ENCODE peak calls at places on chromosome 13, in four cellular contexts. O, Z, K and Q are unnamed samples. For H3K36me3 and H3K27me3, the result is how much of the 10 kb centered on the place peaks cover.

GRCh38 chr13:111897178-111897845 is 169.6 kb upstream of the SOX1 start:
- DNase-seq in O (no peak), Z (no peak), K (no peak), Q (peak)

GRCh38 chr13:110307697-110308376 is 753 bp downstream of the COL4A2 start:
- DNase-seq in O (no peak), Z (no peak), K (no peak), Q (no peak)

GRCh38 chr13:24176351-24177101 is 16.0 kb downstream of the SPATA13 start:
- DNase-seq in O (no peak), Z (no peak), K (no peak), Q (no peak)

GRCh38 chr13:110397445-110397844 is 90.4 kb downstream of the COL4A2 start:
- DNase-seq in O (no peak), Z (no peak), K (no peak), Q (no peak)

GRCh38 chr13:107807306-107808073 is 407.8 kb downstream of the LIG4 start:
- DNase-seq in O (no peak), Z (no peak), K (no peak), Q (no peak)

GRCh38 chr13:23020246-23020843 is 160.4 kb upstream of the SGCG start:
- DNase-seq in O (peak), Z (peak), K (peak), Q (peak)

GRCh38 chr13:24148414-24149305 is 11.9 kb upstream of the SPATA13 start:
- DNase-seq in O (no peak), Z (peak), K (peak), Q (peak)

GRCh38 chr13:75326173-75327131 is 155.5 kb downstream of the TBC1D4 start:
- DNase-seq in O (peak), Z (no peak), K (peak), Q (no peak)

GRCh38 chr13:67726979-67727378 is 496.8 kb upstream of the PCDH9 start:
- DNase-seq in O (no peak), Z (no peak), K (no peak), Q (no peak)

GRCh38 chr13:39913928-39914327 is 258.5 kb downstream of the COG6 start:
- DNase-seq in O (no peak), Z (no peak), K (peak), Q (no peak)

GRCh38 chr13:28442872-28443271 is 52.1 kb downstream of the FLT1 start:
- DNase-seq in O (no peak), Z (no peak), K (no peak), Q (no peak)

GRCh38 chr13:44439615-44440014 is 66.0 kb downstream of the SERP2 start:
- DNase-seq in O (no peak), Z (no peak), K (no peak), Q (no peak)

GRCh38 chr13:23578411-23579071 is 8.3 kb downstream of the TNFRSF19 start:
- DNase-seq in O (peak), Z (peak), K (peak), Q (peak)

GRCh38 chr13:80744147-80744914 is 403.4 kb upstream of the SPRY2 start:
- DNase-seq in O (no peak), Z (no peak), K (no peak), Q (no peak)

GRCh38 chr13:56924401-56924800 is 216.3 kb upstream of the PRR20A start:
- DNase-seq in O (no peak), Z (no peak), K (no peak), Q (no peak)

GRCh38 chr13:79810671-79811070 is 329.7 kb downstream of the NDFIP2 start:
- DNase-seq in O (no peak), Z (no peak), K (peak), Q (peak)

GRCh38 chr13:112053744-112054615 is 13.0 kb upstream of the SOX1 start:
- DNase-seq in O (no peak), Z (no peak), K (no peak), Q (peak)

GRCh38 chr13:113555141-113555540 is 29.4 kb upstream of the TFDP1 start:
- DNase-seq in O (no peak), Z (no peak), K (no peak), Q (peak)

GRCh38 chr13:60572003-60572792 is 175.2 kb downstream of the TDRD3 start:
- DNase-seq in O (no peak), Z (no peak), K (peak), Q (peak)

GRCh38 chr13:109400625-109401257 is 385.6 kb downstream of the IRS2 start:
- DNase-seq in O (no peak), Z (no peak), K (no peak), Q (no peak)

GRCh38 chr13:48319458-48320395 is 16.2 kb downstream of the RB1 start:
- DNase-seq in O (no peak), Z (no peak), K (no peak), Q (no peak)
- H3K4me3 ChIP-seq in O (no peak), Z (no peak), K (no peak), Q (no peak)

GRCh38 chr13:32272021-32272695 is 43.0 kb downstream of the ZAR1L start:
- DNase-seq in O (no peak), Z (no peak), K (no peak), Q (no peak)
- H3K36me3 ChIP-seq in O (under half), Z (under half), K (under half), Q (under half)

GRCh38 chr13:100559886-100560285 is 28.7 kb downstream of the GGACT start:
- DNase-seq in O (no peak), Z (no peak), K (no peak), Q (no peak)
- H3K27me3 ChIP-seq in O (under half), Z (under half), K (under half), Q (under half)

GRCh38 chr13:36817996-36818395 is 1.0 kb upstream of the RFXAP start:
- DNase-seq in O (no peak), Z (no peak), K (no peak), Q (no peak)

GRCh38 chr13:36819064-36819810 is at the start of gene RFXAP:
- DNase-seq in O (peak), Z (peak), K (peak), Q (peak)

GRCh38 chr13:36818483-36819063 is 449 bp upstream of the RFXAP start:
- DNase-seq in O (no peak), Z (no peak), K (no peak), Q (no peak)

GRCh38 chr13:36819811-36820140 is 754 bp downstream of the RFXAP start:
- DNase-seq in O (peak), Z (no peak), K (peak), Q (peak)

DNA sequence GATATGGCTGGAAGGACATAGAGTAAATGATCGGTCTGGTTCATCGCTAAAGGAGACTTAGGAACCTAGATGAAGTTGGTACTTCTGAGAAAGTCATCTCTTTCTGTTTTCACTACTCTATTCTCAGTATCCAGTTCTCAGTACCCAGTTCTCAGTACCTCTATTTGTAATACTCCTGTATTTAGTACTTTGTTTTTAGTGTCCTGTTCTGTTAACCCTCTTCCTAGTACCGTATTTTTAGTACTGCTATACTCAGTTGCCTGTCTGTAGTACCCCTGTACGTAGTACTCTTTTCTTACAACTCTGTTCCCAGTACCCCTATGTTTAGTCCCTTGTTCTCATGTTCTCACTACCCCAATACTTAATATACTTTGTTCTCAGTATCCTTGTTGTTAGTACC is 1.2 kb downstream of the RFXAP start:
- DNase-seq in O (no peak), Z (no peak), K (no peak), Q (no peak)
- H3K4me3 ChIP-seq in O (peak), Z (peak), K (peak), Q (peak)

GRCh38 chr13:96782186-96782585 is 212.1 kb downstream of the OXGR1 start:
- DNase-seq in O (no peak), Z (no peak), K (no peak), Q (no peak)

GRCh38 chr13:96780105-96780504 is 214.2 kb downstream of the OXGR1 start:
- DNase-seq in O (no peak), Z (no peak), K (peak), Q (no peak)

GRCh38 chr13:96781141-96781540 is 213.1 kb downstream of the OXGR1 start:
- DNase-seq in O (no peak), Z (no peak), K (no peak), Q (no peak)

DNA sequence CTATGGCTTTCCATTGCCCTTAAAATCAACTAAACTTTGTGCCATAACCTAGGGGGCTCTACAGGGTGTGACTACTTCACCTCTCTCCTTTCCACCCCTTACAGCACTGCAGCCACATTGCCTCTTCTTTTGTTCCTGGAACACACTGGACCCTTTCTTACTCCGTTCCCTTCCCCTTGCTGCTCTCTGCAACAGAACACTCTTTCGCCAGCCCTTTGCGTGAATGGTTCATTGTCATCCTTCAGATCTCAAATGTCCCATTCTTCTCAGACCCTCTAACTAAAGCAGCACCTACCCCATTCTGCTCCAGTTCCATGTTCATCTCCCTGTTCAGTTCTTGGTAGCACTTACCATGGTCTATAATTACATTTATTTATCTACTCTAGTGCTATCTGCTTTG is 208.3 kb downstream of the OXGR1 start:
- DNase-seq in O (no peak), Z (no peak), K (no peak), Q (no peak)
- H3K36me3 ChIP-seq in O (under half), Z (under half), K (under half), Q (under half)